ENCODE peak calls at places on chromosomes 1 and 21, in eight cellular contexts. One of them, this sample, is unnamed.

GRCh38 chr1:161731241-161731640 is 9.9 kb downstream of the FCRLB start:
- DNase-seq in body of pancreas: no peak
- DNase-seq in A549: no peak
- DNase-seq in heart left ventricle: no peak
- DNase-seq in spleen: no peak
- DNase-seq in uterus: no peak
- DNase-seq in adrenal gland: no peak
- DNase-seq in K562: no peak
- DNase-seq in this sample: no peak

GRCh38 chr21:32537569-32537881 is 47.8 kb downstream of the TCP10L start:
- DNase-seq in body of pancreas: peak; percentile 80
- DNase-seq in A549: no peak
- DNase-seq in heart left ventricle: no peak
- DNase-seq in spleen: no peak
- DNase-seq in uterus: no peak
- DNase-seq in adrenal gland: no peak
- DNase-seq in K562: no peak
- DNase-seq in this sample: no peak

GRCh38 chr1:235583511-235584001 is 66.0 kb downstream of the GNG4 start:
- DNase-seq in body of pancreas: no peak
- DNase-seq in A549: peak; percentile 25
- DNase-seq in heart left ventricle: no peak
- DNase-seq in spleen: peak; percentile 25
- DNase-seq in uterus: no peak
- DNase-seq in adrenal gland: no peak
- DNase-seq in K562: no peak
- DNase-seq in this sample: no peak

GRCh38 chr1:109547412-109548320 is 749 bp upstream of the GNAI3 start:
- DNase-seq in body of pancreas: peak; percentile 57
- DNase-seq in A549: no peak
- DNase-seq in heart left ventricle: no peak
- DNase-seq in spleen: no peak
- DNase-seq in uterus: no peak
- DNase-seq in adrenal gland: no peak
- DNase-seq in K562: no peak
- DNase-seq in this sample: peak; percentile 63

GRCh38 chr1:87880747-87881133 is 552.1 kb downstream of the LMO4 start:
- DNase-seq in body of pancreas: no peak
- DNase-seq in A549: no peak
- DNase-seq in heart left ventricle: no peak
- DNase-seq in spleen: no peak
- DNase-seq in uterus: no peak
- DNase-seq in adrenal gland: no peak
- DNase-seq in K562: no peak
- DNase-seq in this sample: no peak

GRCh38 chr1:1087351-1088035 is 13.4 kb upstream of the RNF223 start:
- DNase-seq in body of pancreas: no peak
- DNase-seq in A549: no peak
- DNase-seq in heart left ventricle: no peak
- DNase-seq in spleen: peak; percentile 60
- DNase-seq in uterus: no peak
- DNase-seq in adrenal gland: no peak
- DNase-seq in K562: no peak
- DNase-seq in this sample: no peak

GRCh38 chr1:30707412-30708360 is 15.7 kb downstream of the MATN1 start:
- DNase-seq in body of pancreas: peak; percentile 77
- DNase-seq in A549: peak; percentile 69
- DNase-seq in heart left ventricle: peak; percentile 66
- DNase-seq in spleen: peak; percentile 86
- DNase-seq in uterus: peak; percentile 77
- DNase-seq in adrenal gland: peak; percentile 68
- DNase-seq in K562: peak; percentile 92
- DNase-seq in this sample: peak; percentile 63

GRCh38 chr1:55427576-55427975 is 212.4 kb upstream of the USP24 start:
- DNase-seq in body of pancreas: no peak
- DNase-seq in A549: no peak
- DNase-seq in heart left ventricle: no peak
- DNase-seq in spleen: no peak
- DNase-seq in uterus: no peak
- DNase-seq in adrenal gland: no peak
- DNase-seq in K562: no peak
- DNase-seq in this sample: no peak

GRCh38 chr1:183025782-183026774 is 2.9 kb downstream of the LAMC1 start:
- DNase-seq in body of pancreas: no peak
- DNase-seq in A549: no peak
- DNase-seq in heart left ventricle: no peak
- DNase-seq in spleen: no peak
- DNase-seq in uterus: no peak
- DNase-seq in adrenal gland: no peak
- DNase-seq in K562: no peak
- DNase-seq in this sample: no peak

GRCh38 chr1:204296431-204296988 is 63.2 kb downstream of the PLEKHA6 start:
- DNase-seq in body of pancreas: no peak
- DNase-seq in A549: no peak
- DNase-seq in heart left ventricle: peak; percentile 32
- DNase-seq in spleen: no peak
- DNase-seq in uterus: peak; percentile 61
- DNase-seq in adrenal gland: no peak
- DNase-seq in K562: no peak
- DNase-seq in this sample: no peak

GRCh38 chr1:26666855-26667254 is 29.0 kb upstream of the ARID1A start:
- DNase-seq in body of pancreas: no peak
- DNase-seq in A549: no peak
- DNase-seq in heart left ventricle: no peak
- DNase-seq in spleen: no peak
- DNase-seq in uterus: no peak
- DNase-seq in adrenal gland: no peak
- DNase-seq in K562: no peak
- DNase-seq in this sample: no peak

GRCh38 chr1:36096500-36097412 is 8.1 kb downstream of the ADPRS start:
- DNase-seq in body of pancreas: no peak
- DNase-seq in A549: no peak
- DNase-seq in heart left ventricle: no peak
- DNase-seq in spleen: no peak
- DNase-seq in uterus: no peak
- DNase-seq in adrenal gland: peak; percentile 81
- DNase-seq in K562: peak; percentile 59
- DNase-seq in this sample: peak; percentile 25

GRCh38 chr21:46099476-46099875 is 1.6 kb downstream of the COL6A2 start:
- DNase-seq in body of pancreas: peak; percentile 10
- DNase-seq in A549: no peak
- DNase-seq in heart left ventricle: peak; percentile 38
- DNase-seq in spleen: peak; percentile 75
- DNase-seq in uterus: peak; percentile 50
- DNase-seq in adrenal gland: peak; percentile 11
- DNase-seq in K562: no peak
- DNase-seq in this sample: no peak

GRCh38 chr1:41498809-41499208 is 14.3 kb upstream of the EDN2 start:
- DNase-seq in body of pancreas: peak; percentile 69
- DNase-seq in A549: no peak
- DNase-seq in heart left ventricle: peak; percentile 74
- DNase-seq in spleen: no peak
- DNase-seq in uterus: no peak
- DNase-seq in adrenal gland: peak; percentile 81
- DNase-seq in K562: no peak
- DNase-seq in this sample: no peak

GRCh38 chr1:65441464-65441863 is 21.0 kb downstream of the LEPR start:
- DNase-seq in body of pancreas: no peak
- DNase-seq in A549: no peak
- DNase-seq in heart left ventricle: no peak
- DNase-seq in spleen: no peak
- DNase-seq in uterus: no peak
- DNase-seq in adrenal gland: no peak
- DNase-seq in K562: no peak
- DNase-seq in this sample: no peak
- TF ChIP-seq POLR2A in body of pancreas: no peak
- TF ChIP-seq POLR2A in A549: no peak
- TF ChIP-seq POLR2A in heart left ventricle: no peak
- TF ChIP-seq POLR2A in spleen: no peak
- TF ChIP-seq POLR2A in uterus: no peak
- TF ChIP-seq POLR2A in adrenal gland: no peak
- TF ChIP-seq POLR2A in K562: no peak
- TF ChIP-seq POLR2A in this sample: no peak

GRCh38 chr1:27873671-27874384 is 1.5 kb downstream of the THEMIS2 start:
- DNase-seq in body of pancreas: no peak
- DNase-seq in A549: no peak
- DNase-seq in heart left ventricle: no peak
- DNase-seq in spleen: peak; percentile 91
- DNase-seq in uterus: no peak
- DNase-seq in adrenal gland: peak; percentile 57
- DNase-seq in K562: no peak
- DNase-seq in this sample: no peak
- TF ChIP-seq POLR2A in body of pancreas: no peak
- TF ChIP-seq POLR2A in A549: no peak
- TF ChIP-seq POLR2A in heart left ventricle: no peak
- TF ChIP-seq POLR2A in spleen: peak; percentile 17
- TF ChIP-seq POLR2A in uterus: no peak
- TF ChIP-seq POLR2A in adrenal gland: no peak
- TF ChIP-seq POLR2A in K562: no peak
- TF ChIP-seq POLR2A in this sample: no peak

DNA sequence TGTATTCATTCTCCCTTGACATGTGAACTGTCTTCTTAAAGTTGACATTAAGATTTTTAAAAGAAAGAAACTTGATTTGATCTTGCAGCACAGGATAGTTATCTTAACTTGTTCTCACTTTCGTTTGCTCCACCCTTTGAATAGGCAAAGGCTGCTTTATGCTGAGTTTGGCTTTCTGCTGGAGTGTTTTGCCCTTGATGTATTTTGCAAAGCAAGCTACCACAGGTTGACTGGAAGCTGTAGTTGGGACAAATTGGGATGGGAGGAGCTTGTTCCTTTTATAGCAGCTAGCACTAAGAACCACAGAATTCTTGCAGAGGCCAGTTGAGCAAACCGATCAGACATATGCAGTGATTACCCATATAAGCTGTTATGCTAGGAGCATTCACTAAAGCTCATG is 129.9 kb downstream of the VPS13D start:
- DNase-seq in body of pancreas: no peak
- DNase-seq in A549: no peak
- DNase-seq in heart left ventricle: no peak
- DNase-seq in spleen: no peak
- DNase-seq in uterus: no peak
- DNase-seq in adrenal gland: no peak
- DNase-seq in K562: no peak
- DNase-seq in this sample: no peak
- TF ChIP-seq POLR2A in body of pancreas: no peak
- TF ChIP-seq POLR2A in A549: no peak
- TF ChIP-seq POLR2A in heart left ventricle: no peak
- TF ChIP-seq POLR2A in spleen: no peak
- TF ChIP-seq POLR2A in uterus: no peak
- TF ChIP-seq POLR2A in adrenal gland: no peak
- TF ChIP-seq POLR2A in K562: no peak
- TF ChIP-seq POLR2A in this sample: no peak

GRCh38 chr1:198679535-198680173 is 40.8 kb downstream of the PTPRC start:
- DNase-seq in body of pancreas: no peak
- DNase-seq in A549: no peak
- DNase-seq in heart left ventricle: no peak
- DNase-seq in spleen: peak; percentile 86
- DNase-seq in uterus: no peak
- DNase-seq in adrenal gland: no peak
- DNase-seq in K562: no peak
- DNase-seq in this sample: no peak

GRCh38 chr1:198681247-198681646 is 42.4 kb downstream of the PTPRC start:
- DNase-seq in body of pancreas: no peak
- DNase-seq in A549: no peak
- DNase-seq in heart left ventricle: no peak
- DNase-seq in spleen: no peak
- DNase-seq in uterus: no peak
- DNase-seq in adrenal gland: no peak
- DNase-seq in K562: no peak
- DNase-seq in this sample: peak; percentile 10

GRCh38 chr1:198683449-198683848 is 44.6 kb downstream of the PTPRC start:
- DNase-seq in body of pancreas: no peak
- DNase-seq in A549: no peak
- DNase-seq in heart left ventricle: no peak
- DNase-seq in spleen: no peak
- DNase-seq in uterus: no peak
- DNase-seq in adrenal gland: no peak
- DNase-seq in K562: no peak
- DNase-seq in this sample: no peak

GRCh38 chr1:198680174-198680871 is 41.5 kb downstream of the PTPRC start:
- DNase-seq in body of pancreas: no peak
- DNase-seq in A549: no peak
- DNase-seq in heart left ventricle: no peak
- DNase-seq in spleen: peak; percentile 74
- DNase-seq in uterus: no peak
- DNase-seq in adrenal gland: no peak
- DNase-seq in K562: no peak
- DNase-seq in this sample: no peak

DNA sequence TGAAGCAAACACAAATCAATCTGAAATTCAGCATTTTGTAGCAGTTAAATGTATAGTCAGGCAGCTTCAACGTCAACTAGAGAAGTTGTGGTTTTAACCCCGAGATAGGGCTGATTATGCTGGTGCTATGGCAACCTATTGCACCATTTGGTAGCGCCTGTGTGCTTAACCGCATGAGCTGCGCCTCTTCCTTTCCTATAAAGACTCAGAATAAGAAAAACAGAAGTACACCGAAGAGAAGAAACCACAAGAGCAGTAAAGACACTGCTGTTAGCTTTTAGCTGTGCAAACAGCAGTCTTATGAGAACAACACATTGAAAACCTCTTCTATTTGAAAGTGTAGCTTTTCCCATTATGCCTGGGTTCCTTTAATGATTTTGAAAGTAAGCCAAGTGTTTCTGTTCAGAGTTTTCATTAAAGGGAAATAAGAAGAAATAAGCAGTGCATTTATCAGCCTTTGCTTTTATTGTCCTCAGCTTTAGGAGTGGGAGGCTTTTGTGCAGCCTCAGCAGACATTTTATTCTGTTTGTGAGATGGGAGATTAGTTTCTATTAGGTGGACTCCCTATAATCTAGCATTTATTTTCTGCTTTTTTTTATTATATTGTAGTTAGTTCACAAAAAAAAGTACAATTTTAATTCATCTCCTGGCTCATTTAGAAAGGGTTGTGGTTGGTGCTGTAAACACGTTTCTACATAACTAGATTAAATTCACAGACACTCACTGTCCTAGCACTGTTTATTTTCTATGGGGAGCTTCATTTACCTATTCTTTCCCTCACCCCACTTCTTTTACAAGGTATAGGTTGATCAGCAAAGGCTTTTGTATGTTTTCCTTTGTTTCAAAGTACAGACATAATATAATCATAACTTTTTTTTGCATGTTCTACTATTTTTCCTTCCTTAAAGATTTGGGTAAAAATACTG is 43.3 kb downstream of the PTPRC start:
- DNase-seq in body of pancreas: peak; percentile 16
- DNase-seq in A549: no peak
- DNase-seq in heart left ventricle: peak; percentile 55
- DNase-seq in spleen: peak; percentile 89
- DNase-seq in uterus: no peak
- DNase-seq in adrenal gland: peak; percentile 63
- DNase-seq in K562: peak; percentile 24
- DNase-seq in this sample: peak; percentile 84
- TF ChIP-seq POLR2A in body of pancreas: peak; percentile 14
- TF ChIP-seq POLR2A in A549: no peak
- TF ChIP-seq POLR2A in heart left ventricle: no peak
- TF ChIP-seq POLR2A in spleen: peak; percentile 60
- TF ChIP-seq POLR2A in uterus: no peak
- TF ChIP-seq POLR2A in adrenal gland: no peak
- TF ChIP-seq POLR2A in K562: peak; percentile 58
- TF ChIP-seq POLR2A in this sample: peak; percentile 94

This sample was measured in erythroblast.